ENCODE peak calls at places on chromosomes 16 and 17, in four cellular contexts. P, C, S and D are unnamed samples.

GRCh38 chr16:20306401-20306800 is 20.9 kb downstream of the GP2 start:
- DNase-seq in P (no peak), S (no peak), C (no peak), D (no peak)

GRCh38 chr17:36934759-36935630 is 2.3 kb upstream of the LHX1 start:
- DNase-seq in C (peak), S (no peak), P (no peak), D (peak)

GRCh38 chr17:79065105-79065670 is 9.4 kb upstream of the ENGASE start:
- DNase-seq in S (peak), P (no peak), C (peak), D (peak)

GRCh38 chr17:13557077-13557476 is 44.7 kb downstream of the HS3ST3A1 start:
- DNase-seq in P (no peak), C (peak), S (no peak), D (no peak)

GRCh38 chr17:58991718-58992331 is 114.9 kb downstream of the TRIM37 start:
- DNase-seq in P (no peak), C (peak), S (no peak), D (no peak)

GRCh38 chr17:55384833-55385232 is 36.8 kb downstream of the MMD start:
- DNase-seq in S (no peak), P (no peak), C (no peak), D (no peak)

GRCh38 chr17:39194089-39194984 is 3.1 kb downstream of the CACNB1 start:
- DNase-seq in P (no peak), S (no peak), C (peak), D (peak)

GRCh38 chr17:63589646-63590045 is 11.0 kb upstream of the TACO1 start:
- DNase-seq in C (no peak), P (no peak), S (no peak), D (no peak)

GRCh38 chr17:15351925-15352324 is 10.5 kb upstream of the TEKT3 start:
- DNase-seq in S (peak), C (peak), P (no peak), D (no peak)

GRCh38 chr16:67235816-67236547 is 9.1 kb downstream of the TMEM208 start:
- DNase-seq in C (no peak), S (no peak), P (no peak), D (no peak)

GRCh38 chr17:73749337-73749807 is 105.1 kb upstream of the SDK2 start:
- DNase-seq in P (no peak), S (no peak), C (no peak), D (no peak)

GRCh38 chr16:88966986-88967799 is 9.8 kb downstream of the CBFA2T3 start:
- DNase-seq in C (no peak), S (no peak), P (no peak), D (no peak)

GRCh38 chr16:55663770-55664677 is 8.2 kb downstream of the SLC6A2 start:
- DNase-seq in P (peak), C (no peak), S (peak), D (no peak)

GRCh38 chr16:86517033-86517432 is 6.7 kb downstream of the FOXF1 start:
- DNase-seq in C (no peak), P (no peak), S (no peak), D (no peak)

GRCh38 chr16:19716183-19716582 is 1.8 kb downstream of the KNOP1 start:
- DNase-seq in P (peak), C (no peak), S (no peak), D (no peak)

GRCh38 chr16:71794943-71795342 is 13.7 kb downstream of the AP1G1 start:
- DNase-seq in P (no peak), S (no peak), C (no peak), D (no peak)

GRCh38 chr17:40956401-40957254 is 10.1 kb downstream of the KRT39 start:
- DNase-seq in P (peak), C (peak), S (peak), D (no peak)

GRCh38 chr16:68756250-68757051 is 19.4 kb downstream of the CDH1 start:
- DNase-seq in C (peak), P (peak), S (peak), D (no peak)

GRCh38 chr17:2377659-2378058 is 23.2 kb downstream of the MNT start:
- DNase-seq in P (no peak), S (no peak), C (no peak), D (no peak)

GRCh38 chr17:59510611-59511010 is 54.8 kb upstream of the DHX40 start:
- DNase-seq in S (no peak), P (no peak), C (no peak), D (no peak)

GRCh38 chr16:86252596-86252995 is 257.7 kb upstream of the FOXF1 start:
- DNase-seq in S (peak), P (no peak), C (peak), D (peak)

GRCh38 chr17:74361613-74362391 is at the start of gene BTBD17:
- DNase-seq in S (peak), C (peak), P (peak), D (peak)

GRCh38 chr16:12801511-12802042 is 2.1 kb downstream of the CPPED1 start:
- DNase-seq in S (peak), C (peak), P (peak), D (no peak)

GRCh38 chr17:76278952-76279741 is 14.0 kb downstream of the UBALD2 start:
- DNase-seq in P (peak), C (peak), S (peak), D (peak)

GRCh38 chr16:27784351-27785306 is 234.7 kb downstream of the KATNIP start:
- DNase-seq in C (no peak), S (no peak), P (no peak), D (peak)

GRCh38 chr16:49352923-49353322 is 20.7 kb upstream of the C16orf78 start:
- DNase-seq in S (peak), C (peak), P (no peak), D (peak)

GRCh38 chr16:10949424-10949970 is 5.1 kb downstream of the CLEC16A start:
- DNase-seq in C (peak), S (peak), P (peak), D (peak)

GRCh38 chr17:27217631-27218030 is 76.3 kb upstream of the WSB1 start:
- DNase-seq in C (no peak), P (no peak), S (no peak), D (no peak)

GRCh38 chr17:17682737-17683675 is 1.7 kb downstream of the RAI1 start:
- DNase-seq in C (peak), P (peak), S (peak), D (peak)

GRCh38 chr16:73669535-73670274 is 621.8 kb upstream of the ZFHX3 start:
- DNase-seq in C (no peak), S (no peak), P (no peak), D (no peak)

GRCh38 chr17:29369831-29370735 is 20.1 kb upstream of the TAOK1 start:
- DNase-seq in P (peak), S (peak), C (peak), D (peak)

GRCh38 chr16:4172070-4172469 is 55.8 kb upstream of the ADCY9 start:
- DNase-seq in S (no peak), C (no peak), P (no peak), D (no peak)

GRCh38 chr16:86836503-86837125 is 258.3 kb downstream of the FOXL1 start:
- DNase-seq in P (no peak), S (peak), C (peak), D (no peak)

GRCh38 chr16:31211960-31212359 is 2.0 kb upstream of the TRIM72 start:
- DNase-seq in C (no peak), S (no peak), P (no peak), D (no peak)

GRCh38 chr17:17205368-17206148 is 575 bp downstream of the PLD6 start:
- DNase-seq in P (peak), C (peak), S (peak), D (no peak)

GRCh38 chr16:84618428-84619102 is 687 bp upstream of the COTL1 start:
- DNase-seq in P (peak), C (peak), S (peak), D (no peak)

GRCh38 chr17:17525331-17525730 is 29.1 kb upstream of the RASD1 start:
- DNase-seq in C (no peak), S (no peak), P (no peak), D (no peak)

GRCh38 chr17:36592316-36592710 is 634 bp downstream of the DHRS11 start:
- DNase-seq in P (peak), C (peak), S (no peak), D (peak)

GRCh38 chr17:5705081-5705875 is 121.0 kb upstream of the NLRP1 start:
- DNase-seq in C (peak), P (no peak), S (peak), D (peak)

GRCh38 chr17:31067699-31068184 is 27.0 kb upstream of the NF1 start:
- DNase-seq in P (peak), S (peak), C (peak), D (no peak)

GRCh38 chr17:31064707-31065106 is 30.1 kb upstream of the NF1 start:
- DNase-seq in C (no peak), S (no peak), P (no peak), D (no peak)

GRCh38 chr17:31073411-31073810 is 21.4 kb upstream of the NF1 start:
- DNase-seq in C (no peak), P (no peak), S (no peak), D (no peak)

GRCh38 chr17:31072186-31072585 is 22.6 kb upstream of the NF1 start:
- DNase-seq in S (peak), P (peak), C (peak), D (no peak)

DNA sequence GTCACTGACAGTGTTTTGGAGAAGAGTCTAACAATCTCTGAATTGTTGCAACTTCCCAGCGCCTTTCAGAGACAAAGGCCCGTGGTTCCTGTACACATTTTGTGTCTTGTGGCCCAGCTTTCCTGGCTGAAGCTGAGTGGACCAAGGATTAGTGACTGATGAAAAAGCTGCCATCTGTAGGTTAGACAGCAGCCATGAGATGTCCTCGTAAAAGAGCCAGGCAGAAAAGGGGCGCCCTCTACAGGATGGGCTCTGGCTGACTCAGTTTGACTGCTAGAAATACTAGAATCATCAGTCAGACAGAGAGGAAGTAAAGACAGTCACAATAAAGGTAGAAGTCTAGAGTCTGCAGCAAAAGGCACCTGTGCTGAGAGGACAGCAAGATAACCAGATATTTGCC is 26.5 kb upstream of the NF1 start:
- DNase-seq in P (peak), S (peak), C (peak), D (no peak)
- TF ChIP-seq CTCF in P (peak), S (peak), C (peak), D (no peak)

DNA sequence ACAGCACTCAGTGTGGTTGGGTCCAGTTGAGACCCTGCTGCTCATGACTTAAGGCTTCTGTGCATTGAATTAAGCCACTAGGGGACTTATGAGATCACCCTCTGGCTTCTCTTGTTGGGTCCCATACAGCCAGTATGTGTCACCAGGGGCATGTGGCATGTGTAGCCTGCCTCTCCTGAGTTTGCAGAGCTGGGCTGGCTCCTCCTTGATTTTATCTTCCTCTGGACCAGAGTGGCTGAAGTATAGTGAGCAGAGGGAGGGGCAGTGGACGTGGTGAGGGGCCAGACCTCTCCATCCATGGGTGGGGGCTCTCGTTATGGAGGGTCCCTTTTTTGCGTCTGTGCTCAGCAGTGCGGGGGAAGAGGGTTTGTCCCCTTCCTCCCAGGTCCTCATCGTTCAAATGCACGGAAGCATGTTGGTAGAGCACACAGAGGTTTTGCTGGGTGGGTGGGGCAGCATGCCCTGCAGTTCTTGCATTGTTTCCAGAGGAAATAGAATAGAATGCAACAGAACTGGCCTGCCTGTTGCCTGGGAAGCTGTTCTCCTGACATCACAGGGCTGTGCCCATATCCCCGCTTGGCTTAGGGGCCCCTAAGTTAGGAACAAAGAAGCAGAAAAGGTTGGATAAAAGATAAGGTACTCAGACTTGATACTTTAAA is 77.4 kb downstream of the SPECC1 start:
- DNase-seq in S (no peak), C (no peak), P (peak), D (no peak)
- TF ChIP-seq CTCF in S (no peak), C (no peak), P (no peak), D (no peak)

DNA sequence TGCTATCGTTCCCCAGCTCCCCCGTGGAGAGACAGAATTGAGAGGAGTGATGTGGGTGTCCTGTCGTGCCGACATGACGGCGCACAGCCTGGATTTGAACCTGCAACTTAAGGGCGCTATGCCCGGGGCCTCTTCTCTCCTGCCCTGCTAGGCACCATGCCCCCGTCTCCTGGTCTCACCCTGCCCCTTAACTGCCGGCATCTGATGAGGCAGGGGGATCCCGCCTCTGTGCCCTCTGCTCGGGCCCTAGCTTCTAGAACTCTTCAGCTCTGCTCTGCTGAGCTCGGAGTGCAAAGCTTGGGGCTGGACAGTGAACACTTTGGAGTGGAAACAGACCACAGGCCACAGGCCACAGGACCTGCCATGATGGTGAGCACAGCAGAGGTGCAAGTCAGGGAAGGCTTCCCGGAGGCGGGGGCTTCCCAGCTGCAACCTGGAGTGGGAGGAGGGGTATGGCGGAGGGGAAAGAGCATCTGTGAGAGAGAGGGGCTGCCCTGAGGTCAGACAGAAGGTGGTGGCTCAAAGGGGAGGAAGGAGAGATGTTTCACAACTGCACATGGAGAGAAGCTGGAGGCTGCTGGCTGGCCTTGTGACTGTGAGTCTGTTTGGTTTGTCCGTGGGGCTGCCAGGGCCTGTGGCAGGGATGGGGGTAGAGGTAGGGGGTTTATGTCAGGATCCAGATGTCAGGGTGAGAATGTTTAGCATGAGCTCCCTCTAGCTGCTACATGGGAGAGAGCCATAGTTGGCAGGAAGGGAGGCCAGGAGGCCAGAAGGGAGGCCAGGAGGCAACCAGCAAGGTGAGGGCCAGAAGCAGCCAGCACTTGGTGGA is 107.8 kb downstream of the CRLF3 start:
- DNase-seq in C (no peak), P (no peak), S (no peak), D (no peak)
- TF ChIP-seq CTCF in C (peak), P (no peak), S (no peak), D (no peak)

GRCh38 chr16:22694887-22695382 is 119.0 kb upstream of the HS3ST2 start:
- DNase-seq in S (no peak), C (peak), P (no peak), D (no peak)

GRCh38 chr16:22693670-22694340 is 120.2 kb upstream of the HS3ST2 start:
- DNase-seq in C (no peak), P (no peak), S (no peak), D (no peak)

DNA sequence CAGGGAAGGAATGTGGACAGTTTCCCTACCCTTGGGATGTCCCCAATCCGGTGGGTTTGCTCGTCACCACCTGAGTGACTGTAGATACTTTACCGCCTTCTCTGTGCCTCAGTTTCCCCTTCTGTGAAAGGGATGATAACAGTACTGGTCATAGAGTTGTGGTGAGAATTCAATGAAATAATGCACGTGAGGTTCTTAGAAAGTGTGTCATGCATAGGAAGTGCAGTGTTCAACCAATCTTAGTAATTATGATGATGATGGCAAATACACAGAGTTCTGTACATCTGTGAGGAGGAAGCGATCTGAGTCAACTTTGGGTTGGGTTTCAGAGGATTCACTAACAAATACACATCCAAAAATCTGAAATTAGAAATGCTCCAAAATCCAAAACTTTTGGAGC is 114.6 kb upstream of the HS3ST2 start:
- DNase-seq in C (no peak), P (no peak), S (no peak), D (no peak)
- TF ChIP-seq CTCF in C (no peak), P (no peak), S (no peak), D (no peak)